ENCODE peak calls at places on chromosomes 7 and 10, in four cellular contexts. M, A, C and E are unnamed samples.

GRCh38 chr7:44618754-44619153 is 12.3 kb downstream of the OGDH start:
- DNase-seq in M (no peak), A (peak), C (peak), E (no peak)

GRCh38 chr10:77392851-77393250 is 244.8 kb downstream of the KCNMA1 start:
- DNase-seq in M (peak), A (no peak), C (peak), E (peak)

GRCh38 chr10:90007226-90007625 is 305.8 kb downstream of the KIF20B start:
- DNase-seq in M (no peak), A (no peak), C (peak), E (no peak)

GRCh38 chr7:27642271-27642670 is 20.4 kb downstream of the HIBADH start:
- DNase-seq in M (no peak), A (no peak), C (peak), E (no peak)

GRCh38 chr10:29646238-29646902 is 11.6 kb upstream of the SVIL start:
- DNase-seq in M (no peak), A (no peak), C (peak), E (no peak)

GRCh38 chr10:127034224-127034623 is 129.0 kb downstream of the DOCK1 start:
- DNase-seq in M (no peak), A (no peak), C (no peak), E (no peak)

GRCh38 chr7:98284335-98285036 is 3.0 kb downstream of the BRI3 start:
- DNase-seq in M (peak), A (no peak), C (peak), E (no peak)

GRCh38 chr7:6252310-6252709 is 20.1 kb downstream of the CYTH3 start:
- DNase-seq in M (peak), A (no peak), C (no peak), E (no peak)

GRCh38 chr7:35652124-35652523 is 42.8 kb downstream of the HERPUD2 start:
- DNase-seq in M (no peak), A (peak), C (no peak), E (no peak)